ENCODE peak calls at places on chromosome 6, in five cellular contexts. One of them, this sample, is unnamed.

GRCh38 chr6:44630125-44631028 is 242.9 kb downstream of the CDC5L start:
- DNase-seq in MM.1S: peak
- DNase-seq in GM12865: peak
- DNase-seq in choroid plexus epithelial cell: peak
- DNase-seq in left ventricle myocardium inferior: peak
- DNase-seq in this sample: peak

GRCh38 chr6:6006428-6007310 is at the start of gene NRN1:
- DNase-seq in MM.1S: peak
- DNase-seq in GM12865: peak
- DNase-seq in choroid plexus epithelial cell: no peak
- DNase-seq in left ventricle myocardium inferior: no peak
- DNase-seq in this sample: no peak

GRCh38 chr6:165671222-165671715 is 8.2 kb upstream of the PDE10A start:
- DNase-seq in MM.1S: no peak
- DNase-seq in GM12865: no peak
- DNase-seq in choroid plexus epithelial cell: no peak
- DNase-seq in left ventricle myocardium inferior: no peak
- DNase-seq in this sample: no peak

GRCh38 chr6:55668625-55669024 is 89.6 kb upstream of the HMGCLL1 start:
- DNase-seq in MM.1S: no peak
- DNase-seq in GM12865: no peak
- DNase-seq in choroid plexus epithelial cell: peak
- DNase-seq in left ventricle myocardium inferior: no peak
- DNase-seq in this sample: no peak

GRCh38 chr6:89986650-89987074 is 92.4 kb downstream of the GJA10 start:
- DNase-seq in MM.1S: no peak
- DNase-seq in GM12865: no peak
- DNase-seq in choroid plexus epithelial cell: peak
- DNase-seq in left ventricle myocardium inferior: no peak
- DNase-seq in this sample: no peak

GRCh38 chr6:40074292-40075050 is 140.2 kb upstream of the MOCS1 start:
- DNase-seq in MM.1S: no peak
- DNase-seq in GM12865: no peak
- DNase-seq in choroid plexus epithelial cell: no peak
- DNase-seq in left ventricle myocardium inferior: no peak
- DNase-seq in this sample: no peak

GRCh38 chr6:161455848-161456247 is 182.0 kb upstream of the AGPAT4 start:
- DNase-seq in MM.1S: no peak
- DNase-seq in GM12865: no peak
- DNase-seq in choroid plexus epithelial cell: no peak
- DNase-seq in left ventricle myocardium inferior: no peak
- DNase-seq in this sample: no peak

GRCh38 chr6:118469468-118469867 is 78.6 kb upstream of the PLN start:
- DNase-seq in MM.1S: no peak
- DNase-seq in GM12865: no peak
- DNase-seq in choroid plexus epithelial cell: peak
- DNase-seq in left ventricle myocardium inferior: no peak
- DNase-seq in this sample: no peak

GRCh38 chr6:12803486-12803885 is 86.9 kb downstream of the PHACTR1 start:
- DNase-seq in MM.1S: no peak
- DNase-seq in GM12865: no peak
- DNase-seq in choroid plexus epithelial cell: no peak
- DNase-seq in left ventricle myocardium inferior: no peak
- DNase-seq in this sample: no peak

GRCh38 chr6:165917576-165917975 is 250.1 kb downstream of the TBXT start:
- DNase-seq in MM.1S: no peak
- DNase-seq in GM12865: no peak
- DNase-seq in choroid plexus epithelial cell: no peak
- DNase-seq in left ventricle myocardium inferior: no peak
- DNase-seq in this sample: no peak

GRCh38 chr6:138631566-138631965 is 132.3 kb upstream of the NHSL1 start:
- DNase-seq in MM.1S: no peak
- DNase-seq in GM12865: no peak
- DNase-seq in choroid plexus epithelial cell: no peak
- DNase-seq in left ventricle myocardium inferior: no peak
- DNase-seq in this sample: no peak

GRCh38 chr6:19535351-19535750 is 301.8 kb upstream of the ID4 start:
- DNase-seq in MM.1S: no peak
- DNase-seq in GM12865: no peak
- DNase-seq in choroid plexus epithelial cell: no peak
- DNase-seq in left ventricle myocardium inferior: no peak
- DNase-seq in this sample: no peak

GRCh38 chr6:140828833-140829232 is 1303.9 kb upstream of the GJE1 start:
- DNase-seq in MM.1S: no peak
- DNase-seq in GM12865: no peak
- DNase-seq in choroid plexus epithelial cell: no peak
- DNase-seq in left ventricle myocardium inferior: no peak
- DNase-seq in this sample: no peak

GRCh38 chr6:167499161-167499660 is 174.3 kb downstream of the TTLL2 start:
- DNase-seq in MM.1S: no peak
- DNase-seq in GM12865: no peak
- DNase-seq in choroid plexus epithelial cell: no peak
- DNase-seq in left ventricle myocardium inferior: no peak
- DNase-seq in this sample: no peak

GRCh38 chr6:124073820-124074587 is 270.3 kb downstream of the NKAIN2 start:
- DNase-seq in MM.1S: no peak
- DNase-seq in GM12865: no peak
- DNase-seq in choroid plexus epithelial cell: no peak
- DNase-seq in left ventricle myocardium inferior: no peak
- DNase-seq in this sample: no peak

GRCh38 chr6:21906826-21907225 is 313.3 kb downstream of the SOX4 start:
- DNase-seq in MM.1S: no peak
- DNase-seq in GM12865: no peak
- DNase-seq in choroid plexus epithelial cell: no peak
- DNase-seq in left ventricle myocardium inferior: no peak
- DNase-seq in this sample: no peak

GRCh38 chr6:166474721-166475565 is 92.2 kb upstream of the MPC1 start:
- DNase-seq in MM.1S: no peak
- DNase-seq in GM12865: no peak
- DNase-seq in choroid plexus epithelial cell: no peak
- DNase-seq in left ventricle myocardium inferior: no peak
- DNase-seq in this sample: no peak

GRCh38 chr6:29568021-29568420 is 8.5 kb upstream of the UBD start:
- DNase-seq in MM.1S: no peak
- DNase-seq in GM12865: no peak
- DNase-seq in choroid plexus epithelial cell: no peak
- DNase-seq in left ventricle myocardium inferior: no peak
- DNase-seq in this sample: no peak

GRCh38 chr6:164398647-164399046 is 910.8 kb downstream of the C6orf118 start:
- DNase-seq in MM.1S: no peak
- DNase-seq in GM12865: no peak
- DNase-seq in choroid plexus epithelial cell: peak
- DNase-seq in left ventricle myocardium inferior: no peak
- DNase-seq in this sample: no peak

GRCh38 chr6:24537082-24537699 is 42.4 kb downstream of the ALDH5A1 start:
- DNase-seq in MM.1S: no peak
- DNase-seq in GM12865: no peak
- DNase-seq in choroid plexus epithelial cell: peak
- DNase-seq in left ventricle myocardium inferior: no peak
- DNase-seq in this sample: no peak

GRCh38 chr6:88813045-88813444 is 150.4 kb downstream of the RNGTT start:
- DNase-seq in MM.1S: no peak
- DNase-seq in GM12865: peak
- DNase-seq in choroid plexus epithelial cell: peak
- DNase-seq in left ventricle myocardium inferior: no peak
- DNase-seq in this sample: no peak

This sample was measured in NAMALWA.